ENCODE peak calls at places on chromosomes 7 and 10, in four cellular contexts. L, F, P and T are unnamed samples.

GRCh38 chr7:129376076-129376777 is 58.0 kb upstream of the STRIP2 start:
- DNase-seq in L (peak), F (no peak), P (no peak), T (peak)

GRCh38 chr10:137031-137430 is 1.8 kb downstream of the ZMYND11 start:
- DNase-seq in L (peak), F (peak), P (no peak), T (peak)

GRCh38 chr7:149027560-149028345 is 552 bp downstream of the PDIA4 start:
- DNase-seq in L (peak), F (no peak), P (no peak), T (no peak)

GRCh38 chr10:3113343-3113720 is 46.0 kb downstream of the PFKP start:
- DNase-seq in L (no peak), F (no peak), P (no peak), T (no peak)

GRCh38 chr10:5609952-5610616 is 56.3 kb downstream of the ASB13 start:
- DNase-seq in L (no peak), F (no peak), P (no peak), T (no peak)

GRCh38 chr10:47246409-47247189 is 53.4 kb upstream of the GDF10 start:
- DNase-seq in L (no peak), F (peak), P (no peak), T (no peak)

GRCh38 chr7:27187702-27188665 is 3.0 kb upstream of the HOXA11 start:
- DNase-seq in L (no peak), F (peak), P (no peak), T (no peak)

GRCh38 chr7:101239951-101240220 is 2.3 kb upstream of the CLDN15 start:
- DNase-seq in L (no peak), F (no peak), P (no peak), T (no peak)

GRCh38 chr10:6145414-6145978 is 56.7 kb downstream of the RBM17 start:
- DNase-seq in L (no peak), F (no peak), P (no peak), T (peak)

GRCh38 chr10:5434017-5434753 is 21.8 kb downstream of the NET1 start:
- DNase-seq in L (peak), F (no peak), P (no peak), T (peak)

GRCh38 chr10:5622186-5622585 is 44.2 kb downstream of the ASB13 start:
- DNase-seq in L (no peak), F (no peak), P (no peak), T (no peak)

GRCh38 chr10:93068411-93069244 is 5.1 kb upstream of the CYP26A1 start:
- DNase-seq in L (peak), F (peak), P (no peak), T (no peak)
- H2BK15ac ChIP-seq in L (no peak), F (no peak), P (no peak), T (no peak)

GRCh38 chr10:130076681-130077080 is 33.9 kb downstream of the C10orf143 start:
- DNase-seq in L (no peak), F (no peak), P (no peak), T (no peak)
- H3K56ac ChIP-seq in L (no peak), F (no peak), P (no peak), T (no peak)

GRCh38 chr7:151416135-151416740 is 6.4 kb upstream of the WDR86 start:
- DNase-seq in L (no peak), F (peak), P (no peak), T (no peak)
- H2BK15ac ChIP-seq in L (no peak), F (no peak), P (no peak), T (no peak)

DNA sequence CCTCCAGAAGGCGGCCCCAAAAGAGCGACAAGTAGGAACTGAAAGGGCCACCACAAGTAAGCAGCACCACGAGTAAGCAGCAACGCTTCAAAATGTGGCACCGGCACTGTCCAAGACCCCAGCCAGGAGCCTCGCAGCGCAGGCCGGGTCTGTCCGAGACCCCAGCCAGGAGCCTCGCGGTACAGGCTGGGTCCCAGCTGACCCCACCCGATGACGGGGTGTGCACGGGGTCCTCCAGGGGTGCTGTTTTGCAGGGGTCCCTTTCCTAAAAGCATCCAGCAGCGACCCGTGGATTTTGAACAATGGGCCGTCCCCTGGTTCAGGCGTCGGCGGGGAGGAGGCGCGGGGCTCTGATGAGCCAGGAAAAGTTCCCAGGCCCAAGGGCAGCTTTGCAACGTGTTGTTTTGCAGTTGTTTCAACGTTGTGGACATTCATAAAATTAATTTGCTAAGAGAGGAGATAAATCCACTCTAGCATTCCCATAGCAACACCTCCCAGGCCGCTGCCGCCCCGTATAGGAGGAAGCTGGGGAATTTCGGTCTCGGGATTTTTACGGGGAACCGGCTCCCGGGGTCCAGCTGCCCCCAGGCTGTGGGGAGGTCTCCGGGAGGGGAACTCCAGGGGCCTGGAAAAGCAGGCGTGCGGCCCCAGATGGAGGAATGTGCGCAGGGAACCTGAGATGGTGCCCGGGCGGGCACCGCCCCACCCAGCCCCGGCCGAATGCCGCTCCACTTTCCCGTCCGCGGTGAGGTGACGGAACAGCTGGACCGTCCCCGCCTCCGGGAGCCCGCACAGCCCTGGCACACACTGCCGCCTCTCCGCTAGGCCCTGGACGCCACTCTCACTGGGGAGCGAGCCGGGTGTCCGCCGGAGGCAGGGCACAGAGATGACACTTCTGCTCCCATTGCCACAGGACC is 51.7 kb upstream of the PDGFA start:
- DNase-seq in L (no peak), F (no peak), P (no peak), T (no peak)
- H3K56ac ChIP-seq in L (no peak), F (no peak), P (no peak), T (no peak)

DNA sequence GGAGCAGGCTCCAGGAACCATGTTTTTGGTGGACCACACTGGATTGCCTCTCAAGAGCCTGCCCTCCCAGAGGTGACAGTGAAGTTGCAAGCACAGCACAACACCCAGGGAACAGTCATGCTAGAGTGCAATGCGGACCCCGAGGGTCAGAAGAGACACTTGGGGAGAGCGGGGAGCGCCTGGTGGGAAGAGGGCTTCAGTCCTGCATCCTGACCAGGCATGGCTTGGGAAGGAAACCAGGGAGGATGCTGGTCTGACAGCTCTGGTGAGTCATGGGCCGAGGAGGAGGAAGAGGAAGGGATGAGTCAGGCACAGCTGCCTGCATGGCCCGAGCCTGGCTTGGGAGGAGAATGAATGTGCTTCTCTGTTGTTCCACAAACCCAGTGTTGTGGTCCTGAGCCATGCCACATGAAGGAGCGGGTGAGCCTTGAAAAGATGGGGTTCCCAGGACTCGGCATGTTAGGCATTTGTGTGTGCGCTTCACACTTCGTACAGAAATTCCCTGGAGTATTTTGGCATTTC is 29.5 kb upstream of the ANKRD2 start:
- DNase-seq in L (peak), F (no peak), P (no peak), T (peak)
- H2BK15ac ChIP-seq in L (peak), F (no peak), P (peak), T (no peak)

GRCh38 chr10:132687893-132688579 is 97.9 kb downstream of the NKX6-2 start:
- DNase-seq in L (no peak), F (peak), P (no peak), T (peak)
- H3K56ac ChIP-seq in L (no peak), F (no peak), P (no peak), T (no peak)

GRCh38 chr10:114874827-114875541 is 53.4 kb downstream of the FHIP2A start:
- DNase-seq in L (peak), F (peak), P (no peak), T (peak)

GRCh38 chr10:114877301-114877644 is 55.7 kb downstream of the FHIP2A start:
- DNase-seq in L (no peak), F (no peak), P (no peak), T (no peak)

GRCh38 chr10:114876169-114876568 is 54.6 kb downstream of the FHIP2A start:
- DNase-seq in L (no peak), F (peak), P (no peak), T (peak)

GRCh38 chr10:114879093-114879492 is 57.5 kb downstream of the FHIP2A start:
- DNase-seq in L (no peak), F (no peak), P (no peak), T (peak)

GRCh38 chr10:114876602-114877300 is 55.2 kb downstream of the FHIP2A start:
- DNase-seq in L (peak), F (peak), P (peak), T (peak)
- H2BK15ac ChIP-seq in L (no peak), F (no peak), P (no peak), T (no peak)

GRCh38 chr7:121395494-121395960 is 581 bp downstream of the FAM3C start:
- DNase-seq in L (peak), F (peak), P (no peak), T (peak)

GRCh38 chr7:121395961-121396757 is at the start of gene FAM3C:
- DNase-seq in L (peak), F (peak), P (peak), T (peak)

GRCh38 chr7:121392277-121393004 is 3.7 kb downstream of the FAM3C start:
- DNase-seq in L (no peak), F (no peak), P (no peak), T (no peak)

GRCh38 chr7:121393005-121393366 is 3.1 kb downstream of the FAM3C start:
- DNase-seq in L (no peak), F (no peak), P (no peak), T (no peak)

GRCh38 chr7:121394709-121395140 is 1.4 kb downstream of the FAM3C start:
- DNase-seq in L (no peak), F (no peak), P (no peak), T (no peak)
- H3K56ac ChIP-seq in L (no peak), F (no peak), P (no peak), T (no peak)